ENCODE peak calls at places on chromosome 7, in nine cellular contexts. L is upper lobe of left lung, I is tibial nerve, Y is A549, F is suprapubic skin, V is sigmoid colon, O is stomach, S is GM12878, A is HepG2. X is an unnamed sample.

GRCh38 chr7:75980865-75981449 is 13.4 kb downstream of the TMEM120A start:
- DNase-seq in I (no peak), O (no peak), A (no peak), F (no peak), S (no peak), Y (no peak), V (no peak), L (peak; percentile 80), X (no peak)

GRCh38 chr7:57404343-57404966 is 45.5 kb upstream of the ZNF716 start:
- DNase-seq in O (no peak), A (no peak), I (no peak), V (no peak), S (no peak), F (peak; percentile 64), L (peak; percentile 86), Y (no peak), X (no peak)

GRCh38 chr7:55309040-55309991 is 55.8 kb upstream of the LANCL2 start:
- DNase-seq in F (no peak), L (no peak), A (no peak), V (no peak), Y (no peak), S (peak; percentile 99), O (peak; percentile 31), I (no peak), X (no peak)

GRCh38 chr7:5646846-5647245 is 134.6 kb downstream of the RNF216 start:
- DNase-seq in F (no peak), Y (no peak), S (no peak), V (no peak), A (no peak), I (no peak), L (no peak), O (no peak), X (no peak)

GRCh38 chr7:23593706-23594105 is 3.5 kb upstream of the CCDC126 start:
- DNase-seq in V (no peak), O (no peak), I (no peak), S (no peak), L (no peak), F (no peak), A (no peak), Y (no peak), X (no peak)

GRCh38 chr7:138077809-138078208 is 1.6 kb downstream of the AKR1D1 start:
- DNase-seq in O (no peak), L (no peak), S (no peak), A (no peak), V (no peak), F (no peak), Y (no peak), I (no peak), X (no peak)

GRCh38 chr7:15459018-15459621 is 102.7 kb downstream of the AGMO start:
- DNase-seq in V (no peak), F (no peak), O (no peak), A (no peak), Y (no peak), I (no peak), S (no peak), L (no peak), X (no peak)

GRCh38 chr7:3673524-3673923 is 372.5 kb downstream of the SDK1 start:
- DNase-seq in Y (no peak), S (no peak), I (no peak), V (no peak), A (peak; percentile 23), L (no peak), F (no peak), O (peak; percentile 59), X (no peak)

GRCh38 chr7:12491526-12491925 is 79.0 kb upstream of the SCIN start:
- DNase-seq in S (no peak), L (no peak), I (no peak), O (no peak), F (no peak), Y (no peak), V (no peak), A (no peak), X (no peak)

GRCh38 chr7:12493866-12494265 is 76.7 kb upstream of the SCIN start:
- DNase-seq in O (no peak), L (no peak), A (no peak), V (no peak), I (no peak), F (no peak), Y (no peak), S (no peak), X (no peak)

GRCh38 chr7:12490941-12491340 is 79.6 kb upstream of the SCIN start:
- DNase-seq in O (no peak), F (no peak), I (no peak), L (no peak), A (no peak), V (no peak), Y (no peak), S (no peak), X (no peak)

GRCh38 chr7:12493407-12493806 is 77.1 kb upstream of the SCIN start:
- DNase-seq in S (no peak), Y (no peak), F (no peak), A (no peak), L (no peak), I (no peak), O (peak; percentile 36), V (no peak), X (no peak)

DNA sequence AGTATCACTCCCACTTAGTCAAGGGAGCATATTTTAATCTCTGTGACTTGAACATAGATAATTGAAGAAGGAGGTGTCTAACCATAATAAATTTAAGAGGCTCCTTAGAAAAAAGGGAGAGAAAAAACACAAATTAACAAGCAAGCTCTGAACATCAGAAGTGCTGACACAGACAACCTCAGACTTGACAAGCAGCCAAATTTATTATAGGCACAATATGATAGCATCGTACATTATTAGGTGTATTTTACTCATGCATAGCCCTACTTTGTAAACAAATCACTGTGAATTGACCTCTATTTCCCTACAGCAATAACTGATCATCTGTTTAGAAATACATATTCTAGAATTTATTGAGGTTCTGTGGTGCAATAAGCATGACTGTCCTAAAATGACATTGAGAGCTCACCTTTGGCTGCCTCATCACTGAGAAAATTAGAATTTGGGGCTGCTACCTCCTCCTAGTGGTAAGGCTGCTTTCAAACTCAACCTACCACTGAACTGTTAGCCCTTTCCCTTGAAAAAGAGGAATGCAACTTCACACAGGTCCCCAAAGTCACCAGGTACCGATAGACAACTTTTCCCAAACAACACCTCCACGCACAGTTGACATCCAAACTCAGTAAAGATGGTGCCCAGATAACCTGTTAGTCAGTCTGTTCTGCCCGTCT is 76.0 kb upstream of the SCIN start:
- DNase-seq in L (no peak), A (no peak), F (no peak), Y (no peak), I (no peak), V (no peak), S (no peak), O (no peak), X (no peak)
- TF ChIP-seq EP300 in L (no peak), A (no peak), F (no peak), Y (no peak), I (no peak), V (no peak), S (no peak), O (no peak), X (no peak)

GRCh38 chr7:94031865-94032264 is 27.7 kb upstream of the BET1 start:
- DNase-seq in F (no peak), A (no peak), O (no peak), Y (no peak), I (no peak), L (no peak), V (no peak), S (no peak), X (no peak)

GRCh38 chr7:94030634-94031033 is 26.5 kb upstream of the BET1 start:
- DNase-seq in L (no peak), F (no peak), S (no peak), A (no peak), Y (no peak), V (no peak), O (no peak), I (no peak), X (no peak)

DNA sequence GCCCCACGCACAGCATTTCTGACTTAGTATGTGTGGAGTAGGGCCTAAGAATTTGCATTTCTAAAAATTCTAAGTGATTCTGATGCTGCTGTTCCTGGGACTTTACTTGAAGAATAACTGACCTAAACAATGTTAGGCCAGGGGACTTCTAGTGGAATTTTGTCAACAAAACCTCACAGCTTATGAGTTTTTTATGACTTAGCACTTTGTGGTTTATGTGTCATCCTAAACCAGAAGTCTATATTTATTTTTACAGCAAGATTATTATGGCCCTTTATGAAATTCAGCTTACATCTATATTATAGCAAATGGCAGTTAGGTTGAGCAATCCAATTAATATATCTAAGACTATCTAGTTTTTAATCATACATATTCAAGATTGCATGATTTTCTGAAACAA is 24.6 kb upstream of the BET1 start:
- DNase-seq in F (no peak), L (no peak), A (no peak), S (no peak), V (no peak), I (no peak), Y (no peak), O (no peak), X (no peak)
- TF ChIP-seq EP300 in F (no peak), L (no peak), A (no peak), S (no peak), V (no peak), I (no peak), Y (no peak), O (no peak), X (no peak)

GRCh38 chr7:144836545-144836842 is 641 bp upstream of the TPK1 start:
- DNase-seq in L (peak; percentile 56), Y (no peak), V (no peak), A (no peak), F (no peak), S (no peak), I (no peak), O (no peak), X (no peak)

GRCh38 chr7:144835668-144836544 is at the start of gene TPK1:
- DNase-seq in I (peak; percentile 74), O (peak; percentile 92), F (peak; percentile 93), V (peak; percentile 94), A (peak; percentile 74), L (peak; percentile 98), S (peak; percentile 74), Y (peak; percentile 87), X (peak; percentile 96)

GRCh38 chr7:144830811-144831210 is 5.0 kb downstream of the TPK1 start:
- DNase-seq in Y (no peak), L (no peak), V (no peak), F (no peak), I (no peak), O (no peak), A (no peak), S (no peak), X (no peak)

GRCh38 chr7:144834516-144835165 is 1.2 kb downstream of the TPK1 start:
- DNase-seq in Y (no peak), F (no peak), V (peak; percentile 64), L (no peak), A (no peak), O (no peak), S (peak; percentile 23), I (no peak), X (no peak)

DNA sequence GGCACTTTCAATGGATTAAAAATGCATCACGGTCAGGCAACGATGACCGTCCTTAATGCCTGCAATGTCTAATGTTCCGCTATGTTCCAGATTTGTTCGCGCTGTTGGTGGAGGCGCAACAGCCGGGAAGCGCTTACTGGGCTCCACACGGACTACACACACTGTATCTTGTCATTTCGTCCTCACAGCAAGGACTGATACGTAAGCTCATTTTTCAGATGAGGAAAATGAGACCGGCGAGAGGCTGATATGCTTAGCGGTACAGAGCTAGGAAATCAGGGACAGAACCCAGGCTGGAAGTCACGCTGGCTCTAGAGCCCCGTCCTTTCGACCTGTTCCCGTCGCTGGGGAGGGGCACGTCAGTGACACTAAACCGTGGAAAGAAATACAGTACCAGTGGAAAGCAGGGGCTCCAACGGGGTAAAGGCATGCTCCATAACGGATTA is 664 bp downstream of the TPK1 start:
- DNase-seq in S (peak; percentile 21), F (no peak), A (peak; percentile 1), O (peak; percentile 35), I (no peak), V (peak; percentile 70), L (no peak), Y (peak; percentile 20), X (no peak)
- TF ChIP-seq EP300 in S (no peak), F (no peak), A (no peak), O (no peak), I (peak; percentile 51), V (no peak), L (no peak), Y (no peak), X (no peak)

DNA sequence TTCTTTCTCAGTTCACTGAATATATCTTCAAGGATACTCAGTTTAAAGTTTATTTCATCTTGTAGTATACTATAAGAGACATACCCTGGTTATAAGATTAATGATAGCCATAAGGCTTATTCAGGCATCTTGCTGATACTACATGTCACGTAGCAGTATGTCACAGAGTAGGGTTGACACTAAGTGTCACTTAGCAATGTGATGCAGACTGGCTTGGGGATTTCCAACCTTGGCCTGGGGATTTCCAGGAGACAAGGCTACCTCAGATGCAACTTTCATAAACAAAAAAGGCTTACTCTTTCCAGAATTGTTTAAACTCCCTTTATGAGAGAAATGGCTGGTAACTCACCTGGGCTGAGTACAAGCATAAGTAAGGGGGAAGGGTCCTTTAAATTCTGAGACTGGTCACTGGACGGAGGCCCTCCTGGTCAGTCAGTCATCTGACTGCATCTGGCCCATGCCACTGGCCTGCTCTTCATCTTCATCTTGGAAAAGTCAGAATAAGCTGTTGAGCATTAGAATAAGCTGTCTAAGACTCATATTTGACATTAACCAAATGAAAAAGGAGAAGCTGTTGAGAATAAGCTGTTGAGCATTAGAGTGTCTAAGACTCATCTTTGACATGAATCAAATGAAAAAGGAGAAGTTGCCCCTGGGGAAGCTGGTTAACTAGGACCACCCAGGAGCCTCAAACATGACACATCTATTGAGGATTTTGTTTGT is 9.5 kb downstream of the SLC13A1 start:
- DNase-seq in Y (no peak), L (no peak), V (no peak), F (no peak), A (no peak), O (no peak), I (no peak), S (peak; percentile 84), X (no peak)
- TF ChIP-seq EP300 in Y (no peak), L (no peak), V (no peak), F (no peak), A (no peak), O (no peak), I (no peak), S (peak; percentile 81), X (no peak)